ENCODE peak calls at places on chromosomes 11 and 22, in five cellular contexts. A is NCI-H146; Q is mesenchymal stem cell; C is stimulated activated CD8-positive, alpha-beta memory T cell treated with anti-CD3 and anti-CD28 coated beads, Interleukin-4, amount 100 ng/mL, for 1 hour; O is kidney tubule cell. B is an unnamed sample.

GRCh38 chr11:111745719-111746504 is 20.3 kb downstream of the PPP2R1B start:
- DNase-seq in Q (peak), O (peak), A (no peak), C (no peak), B (no peak)

GRCh38 chr11:125892071-125892470 is 4.6 kb downstream of the HYLS1 start:
- DNase-seq in A (no peak), O (peak), C (no peak), Q (no peak), B (no peak)

GRCh38 chr11:15816270-15816871 is 540.0 kb downstream of the SOX6 start:
- DNase-seq in A (no peak), C (no peak), O (peak), Q (peak), B (peak)

GRCh38 chr11:69449320-69450063 is 32.0 kb upstream of the LINC01488 start:
- DNase-seq in O (peak), Q (peak), A (no peak), C (no peak), B (peak)

GRCh38 chr11:57345555-57346151 is 7.5 kb downstream of the P2RX3 start:
- DNase-seq in O (peak), Q (peak), C (peak), A (peak), B (peak)

GRCh38 chr11:61000426-61000825 is 28.9 kb downstream of the CD6 start:
- DNase-seq in Q (no peak), A (no peak), O (no peak), C (no peak), B (no peak)

GRCh38 chr11:117179048-117179999 is 781 bp downstream of the SIDT2 start:
- DNase-seq in A (peak), O (peak), C (no peak), Q (peak), B (no peak)

GRCh38 chr11:60771879-60772525 is 13.1 kb upstream of the MS4A10 start:
- DNase-seq in O (peak), C (no peak), A (no peak), Q (no peak), B (no peak)

GRCh38 chr11:65502852-65503603 is 4.2 kb downstream of the MALAT1 start:
- DNase-seq in Q (peak), C (no peak), A (no peak), O (peak), B (peak)

GRCh38 chr11:134643115-134643514 is 231.1 kb upstream of the B3GAT1 start:
- DNase-seq in A (no peak), C (no peak), Q (no peak), O (no peak), B (no peak)

GRCh38 chr11:19378814-19379213 is 138.1 kb upstream of the E2F8 start:
- DNase-seq in A (no peak), Q (no peak), C (no peak), O (no peak), B (no peak)

GRCh38 chr22:44309137-44309536 is 3.6 kb downstream of the SHISAL1 start:
- DNase-seq in O (peak), A (no peak), C (no peak), Q (peak), B (peak)

GRCh38 chr11:47348859-47349258 is 3.6 kb downstream of the MYBPC3 start:
- DNase-seq in A (peak), C (no peak), Q (peak), O (peak), B (peak)

GRCh38 chr11:3635641-3636375 is 6.0 kb downstream of the ART5 start:
- DNase-seq in O (no peak), A (no peak), Q (no peak), C (no peak), B (no peak)

GRCh38 chr22:25630446-25630845 is 66.0 kb downstream of the GRK3 start:
- DNase-seq in C (no peak), A (no peak), Q (no peak), O (no peak), B (no peak)

GRCh38 chr11:70555092-70555491 is 156.8 kb downstream of the CTTN start:
- DNase-seq in Q (no peak), A (no peak), O (no peak), C (no peak), B (no peak)

GRCh38 chr22:46948411-46949144 is 186.1 kb downstream of the TBC1D22A start:
- DNase-seq in A (no peak), Q (no peak), C (no peak), O (no peak), B (no peak)

GRCh38 chr11:118895093-118896039 is 11.7 kb downstream of the CXCR5 start:
- DNase-seq in A (peak), Q (peak), C (no peak), O (peak), B (no peak)